ENCODE peak calls at places on chromosomes 2 and 18, in five cellular contexts. F, R, X, Y and M are unnamed samples.

GRCh38 chr2:219991116-219991515 is 363.7 kb downstream of the SLC4A3 start:
- DNase-seq in X (no peak), F (no peak), Y (no peak), R (no peak), M (no peak)

GRCh38 chr18:24402209-24402785 is 4.7 kb upstream of the OSBPL1A start:
- DNase-seq in F (no peak), Y (no peak), X (peak), R (no peak), M (no peak)

GRCh38 chr2:96119981-96120720 is 3.8 kb upstream of the ADRA2B start:
- DNase-seq in F (no peak), X (no peak), Y (no peak), R (no peak), M (no peak)

GRCh38 chr2:232951891-232952290 is 61.2 kb downstream of the NGEF start:
- DNase-seq in Y (no peak), R (no peak), F (no peak), X (no peak), M (no peak)

GRCh38 chr2:185689906-185690539 is 48.6 kb upstream of the FSIP2 start:
- DNase-seq in X (no peak), F (no peak), Y (no peak), R (peak), M (no peak)

GRCh38 chr2:110854355-110855081 is 122.1 kb downstream of the ACOXL start:
- DNase-seq in X (peak), R (no peak), F (no peak), Y (no peak), M (no peak)

GRCh38 chr2:172634477-172634876 is 78.6 kb downstream of the PDK1 start:
- DNase-seq in X (no peak), R (no peak), Y (no peak), F (no peak), M (no peak)

GRCh38 chr2:1521878-1522495 is 108.7 kb downstream of the TPO start:
- DNase-seq in Y (no peak), R (no peak), F (no peak), X (no peak), M (no peak)

GRCh38 chr2:51085679-51086078 is 53.7 kb upstream of the NRXN1 start:
- DNase-seq in X (no peak), Y (no peak), R (no peak), F (no peak), M (no peak)

GRCh38 chr2:156803243-156803642 is 367.1 kb downstream of the GPD2 start:
- DNase-seq in R (no peak), X (peak), Y (no peak), F (no peak), M (no peak)

GRCh38 chr2:46854260-46854659 is 61.3 kb downstream of the MCFD2 start:
- DNase-seq in F (no peak), X (no peak), R (no peak), Y (no peak), M (no peak)

GRCh38 chr2:124308319-124309062 is 283.4 kb downstream of the CNTNAP5 start:
- DNase-seq in R (no peak), F (no peak), Y (no peak), X (no peak), M (no peak)

GRCh38 chr18:75223687-75224347 is 13.2 kb downstream of the TSHZ1 start:
- DNase-seq in R (no peak), X (no peak), Y (no peak), F (no peak), M (no peak)

GRCh38 chr2:217402622-217403383 is 542.9 kb upstream of the TNP1 start:
- DNase-seq in X (no peak), F (no peak), R (no peak), Y (no peak), M (no peak)

GRCh38 chr2:221844187-221844586 is 272.1 kb upstream of the EPHA4 start:
- DNase-seq in Y (no peak), F (no peak), X (no peak), R (no peak), M (no peak)

GRCh38 chr2:85873679-85874078 is 15.1 kb downstream of the ST3GAL5 start:
- DNase-seq in F (no peak), Y (no peak), R (no peak), X (peak), M (no peak)

GRCh38 chr2:107013884-107014283 is 127.9 kb upstream of the ST6GAL2 start:
- DNase-seq in X (no peak), R (no peak), F (no peak), Y (no peak), M (no peak)

GRCh38 chr2:171531291-171531690 is 9.0 kb downstream of the CYBRD1 start:
- DNase-seq in R (no peak), F (peak), X (no peak), Y (no peak), M (no peak)

GRCh38 chr2:238391042-238391441 is 35.7 kb upstream of the ASB1 start:
- DNase-seq in Y (no peak), F (no peak), R (no peak), X (no peak), M (no peak)

GRCh38 chr2:238387376-238387775 is 39.4 kb upstream of the ASB1 start:
- DNase-seq in Y (no peak), R (no peak), F (no peak), X (no peak), M (no peak)

GRCh38 chr2:238389985-238390682 is 36.6 kb upstream of the ASB1 start:
- DNase-seq in R (no peak), X (no peak), Y (no peak), F (peak), M (no peak)

GRCh38 chr2:238383743-238384370 is 42.9 kb upstream of the ASB1 start:
- DNase-seq in X (no peak), Y (no peak), R (no peak), F (no peak), M (no peak)

DNA sequence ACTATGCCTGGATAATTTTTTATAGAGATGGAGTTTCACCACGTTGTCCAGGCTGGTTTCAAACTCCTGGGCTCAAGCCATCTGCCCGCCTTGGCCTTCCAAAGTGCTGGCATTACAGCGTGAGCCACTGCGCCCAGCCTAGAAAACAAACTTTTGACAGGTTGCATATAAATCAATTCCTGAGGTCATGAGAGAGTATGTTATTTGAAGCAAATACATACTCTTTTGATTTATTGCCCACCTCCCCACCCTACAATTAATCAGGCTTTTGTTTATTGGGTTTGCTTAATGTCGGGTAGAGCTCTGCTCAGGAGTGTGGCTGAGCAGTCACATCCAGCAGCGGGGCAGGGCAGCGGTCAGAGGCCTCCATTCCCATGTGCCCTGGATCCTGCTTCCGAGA is 37.9 kb upstream of the ASB1 start:
- DNase-seq in R (no peak), Y (no peak), X (no peak), F (no peak), M (no peak)
- TF ChIP-seq POLR2AphosphoS5 in R (no peak), Y (no peak), X (no peak), F (no peak), M (no peak)

GRCh38 chr2:61470122-61470951 is 550 bp downstream of the USP34 start:
- DNase-seq in R (peak), X (peak), Y (no peak), F (peak), M (peak)
- TF ChIP-seq POLR2AphosphoS5 in R (peak), X (no peak), Y (no peak), F (peak), M (no peak)

GRCh38 chr2:178273787-178274360 is 79.6 kb downstream of the OSBPL6 start:
- DNase-seq in X (no peak), F (no peak), R (no peak), Y (no peak), M (no peak)
- TF ChIP-seq POLR2AphosphoS5 in X (no peak), F (no peak), R (no peak), Y (no peak), M (no peak)

DNA sequence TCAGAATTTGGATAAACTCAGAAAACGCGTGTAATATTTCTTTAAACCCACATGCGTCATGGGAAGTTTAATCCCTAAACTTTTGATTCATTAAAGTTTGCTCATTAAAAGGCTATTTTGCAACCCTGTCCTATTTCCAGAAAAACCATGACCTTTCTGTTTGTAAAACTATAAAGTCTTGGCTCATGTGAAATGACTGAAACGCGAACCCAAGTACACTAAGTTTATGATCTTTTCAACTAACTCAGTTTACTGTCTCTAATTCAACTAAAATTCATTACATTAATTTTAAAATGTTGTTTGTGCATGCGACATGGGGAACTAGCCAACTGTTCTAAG is 3.9 kb upstream of the RPL31 start:
- DNase-seq in X (no peak), Y (no peak), F (no peak), R (no peak), M (no peak)
- TF ChIP-seq POLR2AphosphoS5 in X (no peak), Y (no peak), F (no peak), R (no peak), M (no peak)

GRCh38 chr2:39511219-39511785 is 74.2 kb upstream of the MAP4K3 start:
- DNase-seq in X (no peak), F (no peak), R (no peak), Y (no peak), M (no peak)
- TF ChIP-seq POLR2AphosphoS5 in X (no peak), F (no peak), R (no peak), Y (no peak), M (no peak)